ENCODE peak calls at places on chromosomes 12 and 14, in seven cellular contexts. K is neuronal stem cell, Q is kidney epithelial cell, X is AML-193, A is progenitor cell of endocrine pancreas, C is lower leg skin, B is ELR. G is an unnamed sample.

GRCh38 chr12:106956048-106956935 is 585 bp downstream of the TMEM263 start:
- DNase-seq in K (peak), Q (peak), X (peak), A (peak), C (peak), B (peak), G (peak)

GRCh38 chr12:4115570-4115969 is 158.0 kb upstream of the CCND2 start:
- DNase-seq in K (no peak), Q (no peak), X (no peak), A (no peak), C (no peak), B (no peak), G (no peak)

GRCh38 chr14:31902002-31902401 is 175.1 kb upstream of the ARHGAP5 start:
- DNase-seq in K (no peak), Q (no peak), X (no peak), A (no peak), C (no peak), B (no peak), G (no peak)

GRCh38 chr12:108425238-108425795 is 86.2 kb upstream of the CMKLR1 start:
- DNase-seq in K (no peak), Q (no peak), X (no peak), A (no peak), C (no peak), B (no peak), G (no peak)

GRCh38 chr12:6273931-6274687 is 36.4 kb upstream of the PLEKHG6 start:
- DNase-seq in K (no peak), Q (no peak), X (no peak), A (no peak), C (no peak), B (no peak), G (no peak)

GRCh38 chr12:100986595-100987547 is 192.3 kb downstream of the ANO4 start:
- DNase-seq in K (no peak), Q (no peak), X (no peak), A (no peak), C (no peak), B (peak), G (no peak)

GRCh38 chr12:27549231-27549800 is 25.3 kb downstream of the PPFIBP1 start:
- DNase-seq in K (no peak), Q (no peak), X (peak), A (no peak), C (no peak), B (peak), G (no peak)

GRCh38 chr12:88958961-88959360 is 378.7 kb upstream of the KITLG start:
- DNase-seq in K (no peak), Q (no peak), X (no peak), A (no peak), C (no peak), B (no peak), G (no peak)

GRCh38 chr14:72615511-72616121 is 278.3 kb downstream of the DPF3 start:
- DNase-seq in K (no peak), Q (peak), X (no peak), A (peak), C (peak), B (peak), G (no peak)

GRCh38 chr12:3128498-3129293 is 51.5 kb downstream of the TSPAN9 start:
- DNase-seq in K (no peak), Q (no peak), X (no peak), A (no peak), C (no peak), B (no peak), G (no peak)

GRCh38 chr12:6295187-6295811 is 15.2 kb upstream of the PLEKHG6 start:
- DNase-seq in K (no peak), Q (peak), X (no peak), A (no peak), C (no peak), B (peak), G (no peak)

GRCh38 chr12:123754041-123754757 is 7.9 kb upstream of the DNAH10 start:
- DNase-seq in K (no peak), Q (no peak), X (no peak), A (no peak), C (no peak), B (no peak), G (no peak)

GRCh38 chr14:38389666-38390065 is 133.8 kb upstream of the CLEC14A start:
- DNase-seq in K (no peak), Q (no peak), X (no peak), A (no peak), C (no peak), B (peak), G (no peak)

GRCh38 chr12:12008931-12009611 is 61.7 kb upstream of the BCL2L14 start:
- DNase-seq in K (peak), Q (peak), X (peak), A (no peak), C (no peak), B (peak), G (peak)

GRCh38 chr14:100762089-100762515 is 35.4 kb downstream of the DLK1 start:
- DNase-seq in K (no peak), Q (no peak), X (no peak), A (no peak), C (no peak), B (peak), G (no peak)

GRCh38 chr12:77686760-77687159 is 143.9 kb upstream of the NAV3 start:
- DNase-seq in K (no peak), Q (no peak), X (no peak), A (no peak), C (no peak), B (peak), G (no peak)

GRCh38 chr12:89140580-89141236 is 211.6 kb downstream of the DUSP6 start:
- DNase-seq in K (no peak), Q (no peak), X (no peak), A (no peak), C (no peak), B (no peak), G (no peak)

G was measured in effector memory CD4-positive, alpha-beta T cell.